ENCODE peak calls at places on chromosomes 11 and 22, in four cellular contexts. One of them, this sample, is unnamed.

GRCh38 chr22:17807571-17808410 is 33.5 kb upstream of the BID start:
- DNase-seq in stimulated activated CD8-positive, alpha-beta memory T cell treated with anti-CD3 and anti-CD28 coated beads, Interleukin-4, amount 100 ng/mL, for 4 hours: no peak
- DNase-seq in stimulated activated CD4-positive, alpha-beta T cell treated with anti-CD3 and anti-CD28 coated beads, Interleukin-15, amount 100 ng/mL, for 1 hour: no peak
- DNase-seq in nucleus accumbens: no peak
- DNase-seq in this sample: no peak

GRCh38 chr11:26571861-26572654 is at the start of gene MUC15:
- DNase-seq in stimulated activated CD8-positive, alpha-beta memory T cell treated with anti-CD3 and anti-CD28 coated beads, Interleukin-4, amount 100 ng/mL, for 4 hours: no peak
- DNase-seq in stimulated activated CD4-positive, alpha-beta T cell treated with anti-CD3 and anti-CD28 coated beads, Interleukin-15, amount 100 ng/mL, for 1 hour: no peak
- DNase-seq in nucleus accumbens: no peak
- DNase-seq in this sample: no peak

GRCh38 chr22:46057762-46058420 is 80.9 kb upstream of the WNT7B start:
- DNase-seq in stimulated activated CD8-positive, alpha-beta memory T cell treated with anti-CD3 and anti-CD28 coated beads, Interleukin-4, amount 100 ng/mL, for 4 hours: no peak
- DNase-seq in stimulated activated CD4-positive, alpha-beta T cell treated with anti-CD3 and anti-CD28 coated beads, Interleukin-15, amount 100 ng/mL, for 1 hour: no peak
- DNase-seq in nucleus accumbens: no peak
- DNase-seq in this sample: no peak

GRCh38 chr11:116244425-116244824 is 528.4 kb downstream of the BUD13 start:
- DNase-seq in stimulated activated CD8-positive, alpha-beta memory T cell treated with anti-CD3 and anti-CD28 coated beads, Interleukin-4, amount 100 ng/mL, for 4 hours: no peak
- DNase-seq in stimulated activated CD4-positive, alpha-beta T cell treated with anti-CD3 and anti-CD28 coated beads, Interleukin-15, amount 100 ng/mL, for 1 hour: no peak
- DNase-seq in nucleus accumbens: no peak
- DNase-seq in this sample: no peak

GRCh38 chr22:49230194-49230577 is 597.5 kb downstream of the BRD1 start:
- DNase-seq in stimulated activated CD8-positive, alpha-beta memory T cell treated with anti-CD3 and anti-CD28 coated beads, Interleukin-4, amount 100 ng/mL, for 4 hours: no peak
- DNase-seq in stimulated activated CD4-positive, alpha-beta T cell treated with anti-CD3 and anti-CD28 coated beads, Interleukin-15, amount 100 ng/mL, for 1 hour: no peak
- DNase-seq in nucleus accumbens: no peak
- DNase-seq in this sample: no peak

GRCh38 chr11:132718711-132719641 is 813.3 kb downstream of the OPCML start:
- DNase-seq in stimulated activated CD8-positive, alpha-beta memory T cell treated with anti-CD3 and anti-CD28 coated beads, Interleukin-4, amount 100 ng/mL, for 4 hours: peak; percentile 7
- DNase-seq in stimulated activated CD4-positive, alpha-beta T cell treated with anti-CD3 and anti-CD28 coated beads, Interleukin-15, amount 100 ng/mL, for 1 hour: peak; percentile 2
- DNase-seq in nucleus accumbens: no peak
- DNase-seq in this sample: no peak

GRCh38 chr22:42797021-42797420 is 60.1 kb downstream of the ARFGAP3 start:
- DNase-seq in stimulated activated CD8-positive, alpha-beta memory T cell treated with anti-CD3 and anti-CD28 coated beads, Interleukin-4, amount 100 ng/mL, for 4 hours: no peak
- DNase-seq in stimulated activated CD4-positive, alpha-beta T cell treated with anti-CD3 and anti-CD28 coated beads, Interleukin-15, amount 100 ng/mL, for 1 hour: no peak
- DNase-seq in nucleus accumbens: no peak
- DNase-seq in this sample: no peak

GRCh38 chr22:49025791-49026475 is 801.7 kb downstream of the BRD1 start:
- DNase-seq in stimulated activated CD8-positive, alpha-beta memory T cell treated with anti-CD3 and anti-CD28 coated beads, Interleukin-4, amount 100 ng/mL, for 4 hours: no peak
- DNase-seq in stimulated activated CD4-positive, alpha-beta T cell treated with anti-CD3 and anti-CD28 coated beads, Interleukin-15, amount 100 ng/mL, for 1 hour: no peak
- DNase-seq in nucleus accumbens: no peak
- DNase-seq in this sample: no peak

GRCh38 chr11:121476379-121477032 is 23.7 kb upstream of the SORL1-AS1 start:
- DNase-seq in stimulated activated CD8-positive, alpha-beta memory T cell treated with anti-CD3 and anti-CD28 coated beads, Interleukin-4, amount 100 ng/mL, for 4 hours: no peak
- DNase-seq in stimulated activated CD4-positive, alpha-beta T cell treated with anti-CD3 and anti-CD28 coated beads, Interleukin-15, amount 100 ng/mL, for 1 hour: no peak
- DNase-seq in nucleus accumbens: no peak
- DNase-seq in this sample: no peak

GRCh38 chr11:93532285-93532789 is 10.9 kb downstream of the SMCO4 start:
- DNase-seq in stimulated activated CD8-positive, alpha-beta memory T cell treated with anti-CD3 and anti-CD28 coated beads, Interleukin-4, amount 100 ng/mL, for 4 hours: no peak
- DNase-seq in stimulated activated CD4-positive, alpha-beta T cell treated with anti-CD3 and anti-CD28 coated beads, Interleukin-15, amount 100 ng/mL, for 1 hour: no peak
- DNase-seq in nucleus accumbens: no peak
- DNase-seq in this sample: no peak

GRCh38 chr11:850777-851762 is 8.4 kb downstream of the TSPAN4 start:
- DNase-seq in stimulated activated CD8-positive, alpha-beta memory T cell treated with anti-CD3 and anti-CD28 coated beads, Interleukin-4, amount 100 ng/mL, for 4 hours: no peak
- DNase-seq in stimulated activated CD4-positive, alpha-beta T cell treated with anti-CD3 and anti-CD28 coated beads, Interleukin-15, amount 100 ng/mL, for 1 hour: no peak
- DNase-seq in nucleus accumbens: no peak
- DNase-seq in this sample: no peak

GRCh38 chr11:134689886-134690285 is 277.8 kb upstream of the B3GAT1 start:
- DNase-seq in stimulated activated CD8-positive, alpha-beta memory T cell treated with anti-CD3 and anti-CD28 coated beads, Interleukin-4, amount 100 ng/mL, for 4 hours: no peak
- DNase-seq in stimulated activated CD4-positive, alpha-beta T cell treated with anti-CD3 and anti-CD28 coated beads, Interleukin-15, amount 100 ng/mL, for 1 hour: no peak
- DNase-seq in nucleus accumbens: no peak
- DNase-seq in this sample: no peak

GRCh38 chr11:31509017-31509411 is 408 bp downstream of the IMMP1L start:
- DNase-seq in stimulated activated CD8-positive, alpha-beta memory T cell treated with anti-CD3 and anti-CD28 coated beads, Interleukin-4, amount 100 ng/mL, for 4 hours: no peak
- DNase-seq in stimulated activated CD4-positive, alpha-beta T cell treated with anti-CD3 and anti-CD28 coated beads, Interleukin-15, amount 100 ng/mL, for 1 hour: no peak
- DNase-seq in nucleus accumbens: no peak
- DNase-seq in this sample: no peak

GRCh38 chr11:83054904-83055380 is 16.8 kb downstream of the RAB30 start:
- DNase-seq in stimulated activated CD8-positive, alpha-beta memory T cell treated with anti-CD3 and anti-CD28 coated beads, Interleukin-4, amount 100 ng/mL, for 4 hours: no peak
- DNase-seq in stimulated activated CD4-positive, alpha-beta T cell treated with anti-CD3 and anti-CD28 coated beads, Interleukin-15, amount 100 ng/mL, for 1 hour: no peak
- DNase-seq in nucleus accumbens: no peak
- DNase-seq in this sample: no peak